ENCODE peak calls at places on chromosomes 6 and 20, in six cellular contexts. W, G, J, L, V and H are unnamed samples.
A peak's percentile ranks its signal among the peaks of the same experiment; 100 is the strongest.

GRCh38 chr20:46979603-46980241 is 85.1 kb downstream of the EYA2 start:
- DNase-seq in W (no peak), G (no peak), J (no peak), L (no peak), V (no peak), H (no peak)

GRCh38 chr6:128246472-128246871 is 273.9 kb downstream of the PTPRK start:
- DNase-seq in W (no peak), G (no peak), J (no peak), L (no peak), V (no peak), H (no peak)

GRCh38 chr6:48199502-48199901 is 88.5 kb upstream of the PTCHD4 start:
- DNase-seq in W (no peak), G (no peak), J (no peak), L (no peak), V (no peak), H (no peak)

GRCh38 chr6:56223995-56224394 is 23.4 kb downstream of the COL21A1 start:
- DNase-seq in W (peak; percentile 65), G (no peak), J (peak; percentile 90), L (no peak), V (no peak), H (no peak)

GRCh38 chr6:63351995-63352586 is 32.3 kb upstream of the LGSN start:
- DNase-seq in W (peak; percentile 65), G (no peak), J (peak; percentile 46), L (no peak), V (no peak), H (no peak)

GRCh38 chr6:28490191-28490890 is 25.3 kb downstream of the GPX6 start:
- DNase-seq in W (no peak), G (no peak), J (no peak), L (no peak), V (no peak), H (no peak)

GRCh38 chr6:12115001-12115400 is 102.9 kb downstream of the HIVEP1 start:
- DNase-seq in W (no peak), G (no peak), J (no peak), L (no peak), V (no peak), H (no peak)

GRCh38 chr6:124924333-124924759 is 37.9 kb upstream of the RNF217 start:
- DNase-seq in W (no peak), G (no peak), J (peak; percentile 39), L (no peak), V (no peak), H (no peak)

GRCh38 chr6:156719720-156720563 is 57.2 kb upstream of the ARID1B start:
- DNase-seq in W (peak; percentile 95), G (peak; percentile 62), J (peak; percentile 81), L (peak; percentile 98), V (peak; percentile 63), H (no peak)

GRCh38 chr6:111709615-111710398 is 104.1 kb upstream of the TRAF3IP2 start:
- DNase-seq in W (peak; percentile 71), G (no peak), J (peak; percentile 44), L (no peak), V (peak; percentile 49), H (peak; percentile 81)

GRCh38 chr20:53763707-53764415 is 170.2 kb upstream of the ZNF217 start:
- DNase-seq in W (peak; percentile 59), G (no peak), J (no peak), L (no peak), V (no peak), H (peak; percentile 52)

GRCh38 chr20:24863356-24863755 is 85.7 kb upstream of the CST7 start:
- DNase-seq in W (no peak), G (no peak), J (peak; percentile 51), L (no peak), V (no peak), H (no peak)

GRCh38 chr6:78605909-78606446 is 261.4 kb upstream of the IRAK1BP1 start:
- DNase-seq in W (peak; percentile 25), G (no peak), J (no peak), L (no peak), V (no peak), H (no peak)

GRCh38 chr6:1670711-1671462 is 61.2 kb downstream of the FOXC1 start:
- DNase-seq in W (peak; percentile 35), G (no peak), J (no peak), L (no peak), V (no peak), H (no peak)

GRCh38 chr6:157990321-157991066 is 8.8 kb downstream of the SYNJ2 start:
- DNase-seq in W (no peak), G (no peak), J (no peak), L (no peak), V (no peak), H (no peak)

GRCh38 chr20:41072099-41072798 is 43.6 kb downstream of the TOP1 start:
- DNase-seq in W (peak; percentile 60), G (no peak), J (peak; percentile 59), L (peak; percentile 18), V (no peak), H (no peak)

GRCh38 chr20:20712004-20712473 is 405 bp downstream of the RALGAPA2 start:
- DNase-seq in W (peak; percentile 34), G (peak; percentile 56), J (no peak), L (peak; percentile 82), V (no peak), H (peak; percentile 78)

GRCh38 chr20:19974621-19975435 is 42.3 kb upstream of the NAA20 start:
- DNase-seq in W (peak; percentile 93), G (peak; percentile 78), J (peak; percentile 96), L (peak; percentile 95), V (no peak), H (peak; percentile 39)

GRCh38 chr6:142702501-142703460 is 242.2 kb downstream of the HIVEP2 start:
- DNase-seq in W (no peak), G (peak; percentile 53), J (no peak), L (no peak), V (no peak), H (peak; percentile 10)

GRCh38 chr20:34001378-34001777 is 7.7 kb downstream of the RALY start:
- DNase-seq in W (no peak), G (no peak), J (no peak), L (no peak), V (no peak), H (no peak)

GRCh38 chr6:157070403-157071107 is 252.8 kb downstream of the TMEM242 start:
- DNase-seq in W (peak; percentile 43), G (no peak), J (no peak), L (no peak), V (no peak), H (no peak)

GRCh38 chr6:156988276-156989158 is 211.3 kb downstream of the ARID1B start:
- DNase-seq in W (peak; percentile 33), G (no peak), J (no peak), L (no peak), V (no peak), H (no peak)

GRCh38 chr6:24497254-24497989 is 2.7 kb downstream of the ALDH5A1 start:
- DNase-seq in W (no peak), G (no peak), J (no peak), L (no peak), V (no peak), H (no peak)

GRCh38 chr20:36950432-36951197 is 893 bp downstream of the SAMHD1 start:
- DNase-seq in W (peak; percentile 54), G (peak; percentile 57), J (no peak), L (no peak), V (peak; percentile 27), H (peak; percentile 25)

GRCh38 chr6:138004423-138005287 is 102.6 kb downstream of the PERP start:
- DNase-seq in W (peak; percentile 47), G (no peak), J (peak; percentile 8), L (no peak), V (no peak), H (peak; percentile 70)

GRCh38 chr6:51028271-51028670 is 209.6 kb downstream of the TFAP2B start:
- DNase-seq in W (peak; percentile 68), G (no peak), J (no peak), L (no peak), V (no peak), H (no peak)

GRCh38 chr6:15384901-15385300 is 139.0 kb downstream of the JARID2 start:
- DNase-seq in W (no peak), G (no peak), J (no peak), L (no peak), V (no peak), H (no peak)

GRCh38 chr6:127077886-127078285 is 40.6 kb upstream of the RSPO3 start:
- DNase-seq in W (peak; percentile 58), G (no peak), J (no peak), L (no peak), V (no peak), H (no peak)

GRCh38 chr6:15538766-15539165 is 124.1 kb downstream of the DTNBP1 start:
- DNase-seq in W (no peak), G (no peak), J (no peak), L (no peak), V (no peak), H (no peak)

GRCh38 chr20:25865715-25866656 is 169.3 kb upstream of the ZNF337 start:
- DNase-seq in W (peak; percentile 80), G (peak; percentile 90), J (no peak), L (peak; percentile 94), V (peak; percentile 42), H (peak; percentile 64)

GRCh38 chr6:167317172-167317571 is 7.7 kb upstream of the TTLL2 start:
- DNase-seq in W (no peak), G (no peak), J (no peak), L (no peak), V (no peak), H (no peak)

GRCh38 chr20:44600758-44601562 is 18.6 kb downstream of the PKIG start:
- DNase-seq in W (no peak), G (no peak), J (no peak), L (no peak), V (no peak), H (no peak)

GRCh38 chr20:51687071-51687470 is 81.1 kb downstream of the ATP9A start:
- DNase-seq in W (peak; percentile 66), G (no peak), J (no peak), L (no peak), V (no peak), H (no peak)

GRCh38 chr6:122623279-122623678 is 13.1 kb downstream of the PKIB start:
- DNase-seq in W (no peak), G (no peak), J (no peak), L (no peak), V (no peak), H (no peak)

GRCh38 chr6:135870722-135871121 is 19.2 kb downstream of the PDE7B start:
- DNase-seq in W (no peak), G (no peak), J (no peak), L (no peak), V (no peak), H (no peak)